ENCODE peak calls at places on chromosomes 13 and 19, in nine cellular contexts. One of them, this sample, is unnamed.

GRCh38 chr13:48644141-48644540 is 9.6 kb upstream of the CYSLTR2 start:
- DNase-seq in colonic mucosa: no peak
- DNase-seq in BE2C: peak
- DNase-seq in CD4-positive, alpha-beta T cell: no peak
- DNase-seq in heart right ventricle: no peak
- DNase-seq in hepatic stellate cell: no peak
- DNase-seq in OCI-LY7: no peak
- DNase-seq in C1 segment of cervical spinal cord: no peak
- DNase-seq in putamen: no peak
- DNase-seq in this sample: no peak

GRCh38 chr13:75798353-75799245 is 162.5 kb downstream of the LMO7 start:
- DNase-seq in colonic mucosa: peak
- DNase-seq in BE2C: no peak
- DNase-seq in CD4-positive, alpha-beta T cell: no peak
- DNase-seq in heart right ventricle: no peak
- DNase-seq in hepatic stellate cell: no peak
- DNase-seq in OCI-LY7: no peak
- DNase-seq in C1 segment of cervical spinal cord: no peak
- DNase-seq in putamen: no peak
- DNase-seq in this sample: peak

GRCh38 chr13:111573801-111574200 is 253.4 kb downstream of the TEX29 start:
- DNase-seq in colonic mucosa: no peak
- DNase-seq in BE2C: no peak
- DNase-seq in CD4-positive, alpha-beta T cell: no peak
- DNase-seq in heart right ventricle: no peak
- DNase-seq in hepatic stellate cell: no peak
- DNase-seq in OCI-LY7: no peak
- DNase-seq in C1 segment of cervical spinal cord: no peak
- DNase-seq in putamen: no peak
- DNase-seq in this sample: no peak

GRCh38 chr13:39417643-39418042 is 185.3 kb downstream of the LHFPL6 start:
- DNase-seq in colonic mucosa: no peak
- DNase-seq in BE2C: no peak
- DNase-seq in CD4-positive, alpha-beta T cell: no peak
- DNase-seq in heart right ventricle: no peak
- DNase-seq in hepatic stellate cell: peak
- DNase-seq in OCI-LY7: no peak
- DNase-seq in C1 segment of cervical spinal cord: peak
- DNase-seq in putamen: no peak
- DNase-seq in this sample: peak

GRCh38 chr19:11361037-11361770 is 6.0 kb downstream of the PLPPR2 start:
- DNase-seq in colonic mucosa: peak
- DNase-seq in BE2C: peak
- DNase-seq in CD4-positive, alpha-beta T cell: no peak
- DNase-seq in heart right ventricle: peak
- DNase-seq in hepatic stellate cell: no peak
- DNase-seq in OCI-LY7: no peak
- DNase-seq in C1 segment of cervical spinal cord: no peak
- DNase-seq in putamen: no peak
- DNase-seq in this sample: no peak

GRCh38 chr19:42185281-42185680 is 32.2 kb downstream of the DEDD2 start:
- DNase-seq in colonic mucosa: no peak
- DNase-seq in BE2C: no peak
- DNase-seq in CD4-positive, alpha-beta T cell: no peak
- DNase-seq in heart right ventricle: no peak
- DNase-seq in hepatic stellate cell: no peak
- DNase-seq in OCI-LY7: peak
- DNase-seq in C1 segment of cervical spinal cord: no peak
- DNase-seq in putamen: no peak
- DNase-seq in this sample: peak

GRCh38 chr19:5032101-5032967 is 63.4 kb downstream of the KDM4B start:
- DNase-seq in colonic mucosa: no peak
- DNase-seq in BE2C: no peak
- DNase-seq in CD4-positive, alpha-beta T cell: no peak
- DNase-seq in heart right ventricle: no peak
- DNase-seq in hepatic stellate cell: no peak
- DNase-seq in OCI-LY7: no peak
- DNase-seq in C1 segment of cervical spinal cord: no peak
- DNase-seq in putamen: no peak
- DNase-seq in this sample: no peak

GRCh38 chr19:18809149-18809978 is 18.3 kb upstream of the COMP start:
- DNase-seq in colonic mucosa: peak
- DNase-seq in BE2C: no peak
- DNase-seq in CD4-positive, alpha-beta T cell: no peak
- DNase-seq in heart right ventricle: peak
- DNase-seq in hepatic stellate cell: peak
- DNase-seq in OCI-LY7: no peak
- DNase-seq in C1 segment of cervical spinal cord: no peak
- DNase-seq in putamen: no peak
- DNase-seq in this sample: peak

GRCh38 chr19:50890422-50891252 is 17.4 kb downstream of the KLK2 start:
- DNase-seq in colonic mucosa: no peak
- DNase-seq in BE2C: no peak
- DNase-seq in CD4-positive, alpha-beta T cell: no peak
- DNase-seq in heart right ventricle: no peak
- DNase-seq in hepatic stellate cell: no peak
- DNase-seq in OCI-LY7: no peak
- DNase-seq in C1 segment of cervical spinal cord: no peak
- DNase-seq in putamen: no peak
- DNase-seq in this sample: peak

This sample was measured in GM03348.